ENCODE peak calls at places on chromosomes 16 and 17, in ten cellular contexts. One of them, this sample, is unnamed. For H3K9me3, the result is how much of the 10 kb centered on the place peaks cover.

GRCh38 chr16:89695875-89696597 is 5.5 kb downstream of the SPATA2L start:
- DNase-seq in IMR-90: no peak
- DNase-seq in ovary: peak
- DNase-seq in kidney: peak
- DNase-seq in colonic mucosa: no peak
- DNase-seq in CD4-positive, CD25-positive, alpha-beta regulatory T cell: no peak
- DNase-seq in fibroblast of lung: no peak
- DNase-seq in thoracic aorta: no peak
- DNase-seq in body of pancreas: no peak
- DNase-seq in AG04450: no peak
- DNase-seq in this sample: no peak

GRCh38 chr16:48612621-48613020 is 2.6 kb upstream of the N4BP1 start:
- DNase-seq in ovary: no peak
- DNase-seq in AG04450: no peak
- DNase-seq in CD4-positive, CD25-positive, alpha-beta regulatory T cell: no peak
- DNase-seq in colonic mucosa: no peak
- DNase-seq in kidney: no peak
- DNase-seq in IMR-90: no peak
- DNase-seq in body of pancreas: no peak
- DNase-seq in thoracic aorta: no peak
- DNase-seq in fibroblast of lung: no peak
- DNase-seq in this sample: no peak

GRCh38 chr17:63775420-63775819 is 1.4 kb downstream of the DDX42 start:
- DNase-seq in ovary: no peak
- DNase-seq in thoracic aorta: no peak
- DNase-seq in kidney: no peak
- DNase-seq in AG04450: no peak
- DNase-seq in fibroblast of lung: peak
- DNase-seq in IMR-90: no peak
- DNase-seq in CD4-positive, CD25-positive, alpha-beta regulatory T cell: no peak
- DNase-seq in body of pancreas: no peak
- DNase-seq in colonic mucosa: no peak
- DNase-seq in this sample: peak

GRCh38 chr17:31357831-31358400 is 33.6 kb upstream of the RAB11FIP4 start:
- DNase-seq in AG04450: no peak
- DNase-seq in fibroblast of lung: no peak
- DNase-seq in IMR-90: peak
- DNase-seq in CD4-positive, CD25-positive, alpha-beta regulatory T cell: no peak
- DNase-seq in body of pancreas: no peak
- DNase-seq in thoracic aorta: no peak
- DNase-seq in ovary: no peak
- DNase-seq in colonic mucosa: no peak
- DNase-seq in kidney: no peak
- DNase-seq in this sample: no peak

GRCh38 chr17:1267471-1267947 is 2.7 kb upstream of the BHLHA9 start:
- DNase-seq in colonic mucosa: peak
- DNase-seq in kidney: no peak
- DNase-seq in IMR-90: no peak
- DNase-seq in body of pancreas: peak
- DNase-seq in fibroblast of lung: peak
- DNase-seq in ovary: no peak
- DNase-seq in thoracic aorta: peak
- DNase-seq in CD4-positive, CD25-positive, alpha-beta regulatory T cell: no peak
- DNase-seq in AG04450: no peak
- DNase-seq in this sample: peak

GRCh38 chr16:51666074-51666473 is 515.0 kb upstream of the SALL1 start:
- DNase-seq in IMR-90: no peak
- DNase-seq in thoracic aorta: no peak
- DNase-seq in colonic mucosa: no peak
- DNase-seq in CD4-positive, CD25-positive, alpha-beta regulatory T cell: no peak
- DNase-seq in body of pancreas: no peak
- DNase-seq in kidney: no peak
- DNase-seq in ovary: no peak
- DNase-seq in AG04450: no peak
- DNase-seq in fibroblast of lung: peak
- DNase-seq in this sample: no peak

GRCh38 chr16:3716831-3717234 is 491 bp downstream of the TRAP1 start:
- DNase-seq in AG04450: no peak
- DNase-seq in body of pancreas: no peak
- DNase-seq in kidney: no peak
- DNase-seq in thoracic aorta: no peak
- DNase-seq in ovary: no peak
- DNase-seq in fibroblast of lung: peak
- DNase-seq in IMR-90: no peak
- DNase-seq in CD4-positive, CD25-positive, alpha-beta regulatory T cell: no peak
- DNase-seq in colonic mucosa: peak
- DNase-seq in this sample: peak

GRCh38 chr16:19167710-19168172 is 299 bp upstream of the SYT17 start:
- DNase-seq in ovary: peak
- DNase-seq in IMR-90: peak
- DNase-seq in colonic mucosa: peak
- DNase-seq in kidney: peak
- DNase-seq in fibroblast of lung: peak
- DNase-seq in AG04450: no peak
- DNase-seq in body of pancreas: peak
- DNase-seq in CD4-positive, CD25-positive, alpha-beta regulatory T cell: no peak
- DNase-seq in thoracic aorta: no peak
- DNase-seq in this sample: peak

GRCh38 chr17:49439673-49440571 is 25.2 kb upstream of the PHB1 start:
- DNase-seq in kidney: no peak
- DNase-seq in colonic mucosa: no peak
- DNase-seq in thoracic aorta: no peak
- DNase-seq in AG04450: no peak
- DNase-seq in fibroblast of lung: peak
- DNase-seq in IMR-90: peak
- DNase-seq in CD4-positive, CD25-positive, alpha-beta regulatory T cell: no peak
- DNase-seq in ovary: no peak
- DNase-seq in body of pancreas: no peak
- DNase-seq in this sample: peak

GRCh38 chr16:52741386-52741785 is 194.4 kb upstream of the TOX3 start:
- DNase-seq in AG04450: no peak
- DNase-seq in IMR-90: no peak
- DNase-seq in ovary: no peak
- DNase-seq in fibroblast of lung: no peak
- DNase-seq in CD4-positive, CD25-positive, alpha-beta regulatory T cell: no peak
- DNase-seq in colonic mucosa: no peak
- DNase-seq in kidney: no peak
- DNase-seq in body of pancreas: no peak
- DNase-seq in thoracic aorta: no peak
- DNase-seq in this sample: no peak

GRCh38 chr17:17812211-17813054 is 24.4 kb downstream of the SREBF1 start:
- DNase-seq in body of pancreas: peak
- DNase-seq in AG04450: no peak
- DNase-seq in colonic mucosa: peak
- DNase-seq in kidney: peak
- DNase-seq in ovary: peak
- DNase-seq in fibroblast of lung: peak
- DNase-seq in IMR-90: peak
- DNase-seq in thoracic aorta: no peak
- DNase-seq in CD4-positive, CD25-positive, alpha-beta regulatory T cell: peak
- DNase-seq in this sample: peak

GRCh38 chr16:73323880-73324279 is 276.0 kb upstream of the ZFHX3 start:
- DNase-seq in body of pancreas: no peak
- DNase-seq in IMR-90: no peak
- DNase-seq in thoracic aorta: no peak
- DNase-seq in fibroblast of lung: no peak
- DNase-seq in AG04450: no peak
- DNase-seq in ovary: no peak
- DNase-seq in kidney: no peak
- DNase-seq in CD4-positive, CD25-positive, alpha-beta regulatory T cell: no peak
- DNase-seq in colonic mucosa: no peak
- DNase-seq in this sample: no peak

GRCh38 chr17:60817187-60817586 is 139.5 kb downstream of the BCAS3 start:
- DNase-seq in IMR-90: peak
- DNase-seq in ovary: no peak
- DNase-seq in thoracic aorta: no peak
- DNase-seq in colonic mucosa: no peak
- DNase-seq in AG04450: peak
- DNase-seq in fibroblast of lung: peak
- DNase-seq in kidney: no peak
- DNase-seq in body of pancreas: no peak
- DNase-seq in CD4-positive, CD25-positive, alpha-beta regulatory T cell: no peak
- DNase-seq in this sample: no peak

GRCh38 chr17:72530409-72530808 is 409.6 kb downstream of the SOX9 start:
- DNase-seq in body of pancreas: no peak
- DNase-seq in AG04450: no peak
- DNase-seq in kidney: no peak
- DNase-seq in ovary: no peak
- DNase-seq in fibroblast of lung: no peak
- DNase-seq in IMR-90: no peak
- DNase-seq in thoracic aorta: no peak
- DNase-seq in colonic mucosa: no peak
- DNase-seq in CD4-positive, CD25-positive, alpha-beta regulatory T cell: no peak
- DNase-seq in this sample: no peak

GRCh38 chr16:50644730-50645129 is 36.4 kb downstream of the SNX20 start:
- DNase-seq in AG04450: no peak
- DNase-seq in body of pancreas: peak
- DNase-seq in CD4-positive, CD25-positive, alpha-beta regulatory T cell: peak
- DNase-seq in colonic mucosa: no peak
- DNase-seq in IMR-90: no peak
- DNase-seq in fibroblast of lung: peak
- DNase-seq in ovary: no peak
- DNase-seq in kidney: no peak
- DNase-seq in thoracic aorta: no peak
- DNase-seq in this sample: no peak

GRCh38 chr16:2297506-2297860 is 29.6 kb upstream of the RNPS1 start:
- DNase-seq in body of pancreas: no peak
- DNase-seq in colonic mucosa: no peak
- DNase-seq in thoracic aorta: no peak
- DNase-seq in fibroblast of lung: no peak
- DNase-seq in ovary: no peak
- DNase-seq in kidney: no peak
- DNase-seq in IMR-90: no peak
- DNase-seq in CD4-positive, CD25-positive, alpha-beta regulatory T cell: no peak
- DNase-seq in AG04450: no peak
- DNase-seq in this sample: no peak

GRCh38 chr17:7982171-7982570 is 20.2 kb upstream of the GUCY2D start:
- DNase-seq in fibroblast of lung: peak
- DNase-seq in ovary: no peak
- DNase-seq in body of pancreas: no peak
- DNase-seq in thoracic aorta: no peak
- DNase-seq in kidney: no peak
- DNase-seq in IMR-90: peak
- DNase-seq in CD4-positive, CD25-positive, alpha-beta regulatory T cell: no peak
- DNase-seq in AG04450: no peak
- DNase-seq in colonic mucosa: no peak
- DNase-seq in this sample: no peak

GRCh38 chr17:56047321-56047720 is 106.0 kb upstream of the ANKFN1 start:
- DNase-seq in ovary: no peak
- DNase-seq in fibroblast of lung: no peak
- DNase-seq in IMR-90: no peak
- DNase-seq in thoracic aorta: no peak
- DNase-seq in body of pancreas: no peak
- DNase-seq in CD4-positive, CD25-positive, alpha-beta regulatory T cell: no peak
- DNase-seq in kidney: no peak
- DNase-seq in colonic mucosa: no peak
- DNase-seq in AG04450: no peak
- DNase-seq in this sample: peak

GRCh38 chr16:26863971-26864370 is 202.8 kb upstream of the C16orf82 start:
- DNase-seq in AG04450: no peak
- DNase-seq in colonic mucosa: no peak
- DNase-seq in IMR-90: no peak
- DNase-seq in kidney: no peak
- DNase-seq in body of pancreas: no peak
- DNase-seq in fibroblast of lung: no peak
- DNase-seq in CD4-positive, CD25-positive, alpha-beta regulatory T cell: no peak
- DNase-seq in ovary: no peak
- DNase-seq in thoracic aorta: no peak
- DNase-seq in this sample: no peak

GRCh38 chr16:55418586-55418985 is 60.4 kb upstream of the MMP2 start:
- DNase-seq in kidney: no peak
- DNase-seq in thoracic aorta: no peak
- DNase-seq in CD4-positive, CD25-positive, alpha-beta regulatory T cell: no peak
- DNase-seq in AG04450: no peak
- DNase-seq in body of pancreas: no peak
- DNase-seq in colonic mucosa: no peak
- DNase-seq in ovary: no peak
- DNase-seq in fibroblast of lung: peak
- DNase-seq in IMR-90: peak
- DNase-seq in this sample: peak

GRCh38 chr16:159136-159849 is 6.5 kb upstream of the HBM start:
- DNase-seq in ovary: no peak
- DNase-seq in CD4-positive, CD25-positive, alpha-beta regulatory T cell: no peak
- DNase-seq in AG04450: no peak
- DNase-seq in IMR-90: no peak
- DNase-seq in colonic mucosa: no peak
- DNase-seq in body of pancreas: no peak
- DNase-seq in thoracic aorta: no peak
- DNase-seq in fibroblast of lung: no peak
- DNase-seq in kidney: peak
- DNase-seq in this sample: no peak

GRCh38 chr17:40419559-40420331 is 2.0 kb upstream of the TOP2A start:
- DNase-seq in kidney: no peak
- DNase-seq in fibroblast of lung: no peak
- DNase-seq in IMR-90: no peak
- DNase-seq in AG04450: no peak
- DNase-seq in thoracic aorta: no peak
- DNase-seq in CD4-positive, CD25-positive, alpha-beta regulatory T cell: no peak
- DNase-seq in body of pancreas: no peak
- DNase-seq in ovary: no peak
- DNase-seq in colonic mucosa: no peak
- DNase-seq in this sample: peak
- H3K27ac ChIP-seq in kidney: no peak
- H3K27ac ChIP-seq in fibroblast of lung: no peak
- H3K27ac ChIP-seq in IMR-90: no peak
- H3K27ac ChIP-seq in AG04450: no peak
- H3K27ac ChIP-seq in thoracic aorta: no peak
- H3K27ac ChIP-seq in CD4-positive, CD25-positive, alpha-beta regulatory T cell: no peak
- H3K27ac ChIP-seq in body of pancreas: no peak
- H3K27ac ChIP-seq in ovary: no peak
- H3K27ac ChIP-seq in colonic mucosa: no peak
- H3K27ac ChIP-seq in this sample: no peak

GRCh38 chr16:15975172-15975571 is 25.8 kb downstream of the ABCC1 start:
- DNase-seq in IMR-90: no peak
- DNase-seq in colonic mucosa: no peak
- DNase-seq in AG04450: no peak
- DNase-seq in ovary: no peak
- DNase-seq in thoracic aorta: no peak
- DNase-seq in fibroblast of lung: no peak
- DNase-seq in CD4-positive, CD25-positive, alpha-beta regulatory T cell: no peak
- DNase-seq in body of pancreas: no peak
- DNase-seq in kidney: no peak
- DNase-seq in this sample: no peak
- H3K9me3 ChIP-seq in IMR-90: under half
- H3K9me3 ChIP-seq in colonic mucosa: under half
- H3K9me3 ChIP-seq in AG04450: under half
- H3K9me3 ChIP-seq in ovary: under half
- H3K9me3 ChIP-seq in thoracic aorta: under half
- H3K9me3 ChIP-seq in fibroblast of lung: under half
- H3K9me3 ChIP-seq in CD4-positive, CD25-positive, alpha-beta regulatory T cell: under half
- H3K9me3 ChIP-seq in body of pancreas: under half
- H3K9me3 ChIP-seq in kidney: under half
- H3K9me3 ChIP-seq in this sample: under half

GRCh38 chr17:33947762-33948161 is 307.3 kb upstream of the CCL2 start:
- DNase-seq in CD4-positive, CD25-positive, alpha-beta regulatory T cell: no peak
- DNase-seq in ovary: no peak
- DNase-seq in kidney: no peak
- DNase-seq in AG04450: no peak
- DNase-seq in fibroblast of lung: no peak
- DNase-seq in body of pancreas: no peak
- DNase-seq in thoracic aorta: no peak
- DNase-seq in colonic mucosa: no peak
- DNase-seq in IMR-90: no peak
- DNase-seq in this sample: no peak
- H3K27ac ChIP-seq in CD4-positive, CD25-positive, alpha-beta regulatory T cell: no peak
- H3K27ac ChIP-seq in ovary: no peak
- H3K27ac ChIP-seq in kidney: no peak
- H3K27ac ChIP-seq in AG04450: no peak
- H3K27ac ChIP-seq in fibroblast of lung: no peak
- H3K27ac ChIP-seq in body of pancreas: no peak
- H3K27ac ChIP-seq in thoracic aorta: no peak
- H3K27ac ChIP-seq in colonic mucosa: no peak
- H3K27ac ChIP-seq in IMR-90: no peak
- H3K27ac ChIP-seq in this sample: no peak

GRCh38 chr16:61024180-61024900 is 1011.9 kb downstream of the CDH8 start:
- DNase-seq in thoracic aorta: no peak
- DNase-seq in CD4-positive, CD25-positive, alpha-beta regulatory T cell: no peak
- DNase-seq in ovary: no peak
- DNase-seq in AG04450: no peak
- DNase-seq in fibroblast of lung: no peak
- DNase-seq in IMR-90: no peak
- DNase-seq in kidney: no peak
- DNase-seq in colonic mucosa: no peak
- DNase-seq in body of pancreas: no peak
- DNase-seq in this sample: peak
- H3K9me3 ChIP-seq in thoracic aorta: under half
- H3K9me3 ChIP-seq in CD4-positive, CD25-positive, alpha-beta regulatory T cell: under half
- H3K9me3 ChIP-seq in ovary: under half
- H3K9me3 ChIP-seq in AG04450: under half
- H3K9me3 ChIP-seq in fibroblast of lung: under half
- H3K9me3 ChIP-seq in IMR-90: under half
- H3K9me3 ChIP-seq in kidney: under half
- H3K9me3 ChIP-seq in colonic mucosa: under half
- H3K9me3 ChIP-seq in body of pancreas: under half
- H3K9me3 ChIP-seq in this sample: under half